ENCODE peak calls at places on chromosome 1, in four cellular contexts. J is stomach, C is mesothelial cell of epicardium, I is DND-41. A is an unnamed sample.
A peak's percentile ranks its signal among the peaks of the same experiment; 100 is the strongest.

GRCh38 chr1:63854091-63854490 is 80.3 kb downstream of the ROR1 start:
- DNase-seq in C (no peak), I (no peak), J (no peak), A (no peak)

GRCh38 chr1:150514260-150514659 is 1.3 kb upstream of the FALEC start:
- DNase-seq in I (no peak), C (no peak), J (no peak), A (no peak)

GRCh38 chr1:210237514-210237913 is 4.9 kb downstream of the SERTAD4 start:
- DNase-seq in J (no peak), C (no peak), I (no peak), A (no peak)

GRCh38 chr1:207516729-207517128 is 20.8 kb downstream of the CR1 start:
- DNase-seq in C (no peak), I (no peak), J (no peak), A (no peak)

GRCh38 chr1:111738436-111739221 is 566 bp downstream of the INKA2 start:
- DNase-seq in C (no peak), J (peak; percentile 69), I (peak; percentile 91), A (peak; percentile 59)

GRCh38 chr1:202002447-202002846 is 7.9 kb upstream of the ELF3 start:
- DNase-seq in C (no peak), J (no peak), I (no peak), A (no peak)

GRCh38 chr1:152539901-152540300 is 25.6 kb downstream of the CRCT1 start:
- DNase-seq in C (no peak), J (no peak), I (no peak), A (no peak)

GRCh38 chr1:58608297-58608696 is 31.2 kb upstream of the TACSTD2 start:
- DNase-seq in C (no peak), I (no peak), J (no peak), A (no peak)

GRCh38 chr1:10378071-10378841 is 20.6 kb upstream of the PGD start:
- DNase-seq in J (peak; percentile 30), I (no peak), C (no peak), A (no peak)

GRCh38 chr1:171084091-171084490 is 6.6 kb upstream of the FMO3 start:
- DNase-seq in J (no peak), I (no peak), C (no peak), A (no peak)

GRCh38 chr1:16720403-16721223 is 19.7 kb upstream of the RNU1-4 start:
- DNase-seq in J (peak; percentile 30), I (no peak), C (no peak), A (no peak)

GRCh38 chr1:109933856-109934711 is 23.4 kb downstream of the CSF1 start:
- DNase-seq in J (peak; percentile 29), I (no peak), C (no peak), A (peak; percentile 33)

GRCh38 chr1:52368383-52369172 is 2.6 kb upstream of the CC2D1B start:
- DNase-seq in I (peak; percentile 78), C (peak; percentile 72), J (peak; percentile 69), A (peak; percentile 65)

GRCh38 chr1:215079456-215079855 is 3.1 kb upstream of the KCNK2 start:
- DNase-seq in I (no peak), C (no peak), J (no peak), A (no peak)

GRCh38 chr1:95115708-95116137 is 1.4 kb upstream of the TLCD4 start:
- DNase-seq in I (no peak), C (no peak), J (no peak), A (no peak)

GRCh38 chr1:154863702-154864174 is 6.3 kb downstream of the KCNN3 start:
- DNase-seq in I (no peak), J (peak; percentile 57), C (peak; percentile 65), A (peak; percentile 48)

GRCh38 chr1:104467590-104467989 is 717.9 kb downstream of the AMY1C start:
- DNase-seq in J (no peak), C (no peak), I (no peak), A (no peak)
- TF ChIP-seq CTCF in J (no peak), C (no peak), I (no peak), A (no peak)

GRCh38 chr1:46735708-46736324 is 16.9 kb upstream of the EFCAB14 start:
- DNase-seq in I (peak; percentile 55), J (no peak), C (peak; percentile 59), A (peak; percentile 23)
- TF ChIP-seq CTCF in I (peak; percentile 74), J (no peak), C (no peak), A (no peak)

DNA sequence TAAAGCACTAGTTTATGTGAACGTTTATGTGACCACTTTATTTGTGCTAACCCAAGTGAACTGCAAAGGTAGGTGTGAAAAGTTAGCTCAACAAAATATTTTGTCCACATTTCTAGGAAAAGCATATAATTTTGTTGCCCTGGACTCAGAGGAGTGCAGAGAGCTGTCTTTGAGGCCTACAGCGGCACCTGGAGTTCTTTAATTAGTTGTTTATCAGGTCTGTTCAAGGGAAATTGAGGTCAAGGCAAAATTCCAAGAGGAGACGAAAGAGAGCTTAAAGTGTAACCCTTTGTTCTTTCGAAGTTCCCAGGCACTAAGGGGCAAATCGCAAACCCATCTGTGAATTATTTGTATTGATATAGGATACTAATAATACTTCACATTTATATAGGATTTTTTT is 1.4 kb downstream of the GIPC2 start:
- DNase-seq in I (no peak), J (no peak), C (no peak), A (no peak)
- TF ChIP-seq CTCF in I (no peak), J (no peak), C (no peak), A (no peak)

GRCh38 chr1:174165471-174166137 is 6.3 kb downstream of the RABGAP1L start:
- DNase-seq in C (no peak), I (no peak), J (no peak), A (no peak)
- TF ChIP-seq CTCF in C (no peak), I (peak; percentile 17), J (no peak), A (no peak)

A was measured in activated CD8-positive, alpha-beta T cell treated with anti-CD3 and anti-CD28 coated beads for 36 hours.